ENCODE peak calls at places on chromosomes 13 and 19, in seven cellular contexts. O, P, T, K, V, Z and A are unnamed samples.

GRCh38 chr19:49925486-49925885 is 3.5 kb upstream of the ATF5 start:
- DNase-seq in O (no peak), P (no peak), T (no peak), K (no peak), V (no peak), Z (no peak), A (no peak)

GRCh38 chr13:34017231-34017630 is 199.3 kb downstream of the RFC3 start:
- DNase-seq in O (no peak), P (no peak), T (no peak), K (no peak), V (no peak), Z (no peak), A (no peak)

GRCh38 chr19:3532154-3533019 is 6.6 kb upstream of the TEKTIP1 start:
- DNase-seq in O (no peak), P (no peak), T (no peak), K (no peak), V (no peak), Z (no peak), A (no peak)

GRCh38 chr19:53877361-53877766 is 4.6 kb upstream of the PRKCG start:
- DNase-seq in O (no peak), P (no peak), T (no peak), K (no peak), V (no peak), Z (no peak), A (no peak)

GRCh38 chr19:2589441-2589840 is 113.1 kb downstream of the GNG7 start:
- DNase-seq in O (no peak), P (no peak), T (no peak), K (no peak), V (no peak), Z (no peak), A (no peak)

GRCh38 chr13:56735537-56735942 is 405.2 kb upstream of the PRR20A start:
- DNase-seq in O (no peak), P (no peak), T (no peak), K (no peak), V (no peak), Z (no peak), A (peak; percentile 26)

GRCh38 chr13:53242015-53242414 is 213.4 kb downstream of the OLFM4 start:
- DNase-seq in O (no peak), P (no peak), T (no peak), K (no peak), V (no peak), Z (no peak), A (no peak)

GRCh38 chr19:6779204-6779603 is 6.7 kb downstream of the VAV1 start:
- DNase-seq in O (no peak), P (no peak), T (no peak), K (no peak), V (no peak), Z (no peak), A (no peak)

GRCh38 chr19:11339254-11340098 is at the start of gene RAB3D:
- DNase-seq in O (no peak), P (peak; percentile 96), T (peak; percentile 95), K (peak; percentile 51), V (peak; percentile 94), Z (peak; percentile 95), A (peak; percentile 91)

GRCh38 chr13:95256086-95256485 is 45.2 kb downstream of the ABCC4 start:
- DNase-seq in O (no peak), P (no peak), T (no peak), K (no peak), V (no peak), Z (no peak), A (no peak)

GRCh38 chr13:75151081-75151643 is 330.8 kb downstream of the TBC1D4 start:
- DNase-seq in O (no peak), P (no peak), T (no peak), K (no peak), V (no peak), Z (no peak), A (no peak)

GRCh38 chr19:28855216-28855615 is 357.7 kb downstream of the UQCRFS1 start:
- DNase-seq in O (no peak), P (no peak), T (no peak), K (no peak), V (no peak), Z (no peak), A (no peak)

GRCh38 chr19:17260842-17261325 is 3.7 kb downstream of the USHBP1 start:
- DNase-seq in O (no peak), P (peak; percentile 91), T (peak; percentile 94), K (no peak), V (peak; percentile 66), Z (peak; percentile 89), A (peak; percentile 82)

GRCh38 chr13:75872970-75873369 is 236.8 kb downstream of the LMO7 start:
- DNase-seq in O (no peak), P (no peak), T (no peak), K (no peak), V (no peak), Z (no peak), A (no peak)

GRCh38 chr19:30135797-30136196 is 193.8 kb downstream of the URI1 start:
- DNase-seq in O (no peak), P (no peak), T (no peak), K (no peak), V (no peak), Z (no peak), A (no peak)

GRCh38 chr19:49939721-49940481 is 10.6 kb upstream of the NUP62 start:
- DNase-seq in O (no peak), P (no peak), T (no peak), K (no peak), V (no peak), Z (no peak), A (no peak)

GRCh38 chr13:76754414-76754813 is 131.8 kb downstream of the KCTD12 start:
- DNase-seq in O (no peak), P (no peak), T (no peak), K (no peak), V (no peak), Z (no peak), A (peak; percentile 52)

GRCh38 chr13:111319521-111319920 is 921 bp upstream of the TEX29 start:
- DNase-seq in O (no peak), P (no peak), T (peak; percentile 25), K (no peak), V (no peak), Z (no peak), A (no peak)

GRCh38 chr13:41137951-41138350 is 5.3 kb upstream of the KBTBD6 start:
- DNase-seq in O (no peak), P (no peak), T (no peak), K (no peak), V (no peak), Z (no peak), A (no peak)

GRCh38 chr13:72290962-72291681 is 424.1 kb upstream of the DACH1 start:
- DNase-seq in O (no peak), P (no peak), T (no peak), K (no peak), V (no peak), Z (no peak), A (no peak)

GRCh38 chr19:50967924-50968708 is 1.3 kb downstream of the KLK6 start:
- DNase-seq in O (no peak), P (no peak), T (no peak), K (no peak), V (no peak), Z (no peak), A (no peak)
- H3K4me3 ChIP-seq in O (no peak overlapping the region), P (no peak overlapping the region), T (no peak overlapping the region), K (no peak overlapping the region), V (no peak overlapping the region), Z (no peak overlapping the region), A (no peak overlapping the region)

GRCh38 chr19:34171877-34172660 is at the start of gene LSM14A:
- DNase-seq in O (no peak), P (peak; percentile 93), T (peak; percentile 97), K (peak; percentile 63), V (peak; percentile 93), Z (peak; percentile 92), A (peak; percentile 93)
- TF ChIP-seq POLR2A in O (peak; percentile 84), P (peak; percentile 68), T (peak; percentile 80), K (no peak), V (peak; percentile 87), Z (peak; percentile 58), A (no peak)

GRCh38 chr19:44748426-44749254 is at the start of gene BCL3:
- DNase-seq in O (no peak), P (peak; percentile 90), T (peak; percentile 90), K (no peak), V (peak; percentile 77), Z (peak; percentile 70), A (peak; percentile 57)

GRCh38 chr19:44746616-44746945 is 1.9 kb upstream of the BCL3 start:
- DNase-seq in O (no peak), P (no peak), T (peak; percentile 46), K (no peak), V (no peak), Z (no peak), A (no peak)

GRCh38 chr19:44747739-44748425 is 626 bp upstream of the BCL3 start:
- DNase-seq in O (no peak), P (peak; percentile 84), T (peak; percentile 82), K (no peak), V (peak; percentile 64), Z (peak; percentile 66), A (peak; percentile 77)

GRCh38 chr19:44745887-44746600 is 2.5 kb upstream of the BCL3 start:
- DNase-seq in O (no peak), P (no peak), T (peak; percentile 36), K (no peak), V (no peak), Z (no peak), A (no peak)

DNA sequence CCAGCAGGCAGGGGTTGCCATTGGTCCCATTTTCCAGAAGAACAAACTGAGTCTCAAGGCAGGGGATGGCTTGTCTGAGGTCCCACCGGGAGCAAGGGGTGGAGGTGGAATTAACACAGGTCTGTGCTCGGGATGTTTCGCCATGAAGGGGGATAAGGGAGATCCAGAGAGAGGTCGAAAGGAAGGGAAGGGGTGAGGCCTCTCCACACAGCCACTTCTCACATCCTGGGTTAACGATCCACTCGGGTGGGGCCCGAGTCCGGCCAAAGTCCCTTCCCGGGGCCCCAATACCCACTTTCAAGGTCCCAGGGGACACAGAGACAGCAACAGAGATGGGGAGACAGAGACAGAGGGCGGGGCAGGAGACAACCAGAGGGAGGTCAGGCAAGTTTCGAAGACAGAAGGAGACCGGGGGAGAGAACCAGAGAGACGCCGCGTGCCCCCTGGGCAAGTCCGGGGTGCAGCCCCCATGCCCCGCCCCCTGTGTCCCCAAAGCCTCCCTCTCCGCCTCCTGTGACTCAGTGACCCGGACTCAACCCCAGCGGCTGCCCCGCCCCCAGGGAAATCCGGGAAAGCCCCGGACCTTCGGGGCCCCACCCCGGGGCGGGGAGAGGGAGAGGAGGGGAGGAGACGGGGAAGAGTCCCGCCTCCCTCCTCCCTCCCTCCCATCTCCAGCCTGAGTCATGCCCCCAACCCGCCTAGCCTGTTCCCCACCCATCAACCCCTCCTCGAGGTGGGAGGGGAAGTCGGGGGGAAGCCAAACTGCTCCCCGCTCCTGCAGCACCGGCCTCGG is 1.4 kb upstream of the BCL3 start:
- DNase-seq in O (peak; percentile 99), P (peak; percentile 97), T (peak; percentile 97), K (peak; percentile 70), V (peak; percentile 97), Z (peak; percentile 90), A (peak; percentile 90)
- H3K4me3 ChIP-seq in O (peak overlapping the region; percentile 63), P (no peak overlapping the region), T (peak overlapping the region; percentile 75), K (peak overlapping the region; percentile 92), V (peak overlapping the region; percentile 48), Z (peak overlapping the region; percentile 14), A (peak overlapping the region; percentile 73)

GRCh38 chr13:80278706-80279105 is 62.2 kb downstream of the SPRY2 start:
- DNase-seq in O (no peak), P (no peak), T (no peak), K (no peak), V (no peak), Z (no peak), A (no peak)
- TF ChIP-seq POLR2A in O (no peak), P (no peak), T (no peak), K (no peak), V (no peak), Z (no peak), A (no peak)